ENCODE peak calls at places on chromosomes 4 and X, in nine cellular contexts. One of them, this sample, is unnamed.

GRCh38 chr4:13371050-13371449 is 113.1 kb downstream of the RAB28 start:
- DNase-seq in neural crest cell: no peak
- DNase-seq in lower leg skin: no peak
- DNase-seq in fibroblast of mammary gland: no peak
- DNase-seq in nephron progenitor cell: no peak
- DNase-seq in activated T-helper 1 cell treated with Interleukin-2 at 50 U/mL for 16 hours: no peak
- DNase-seq in activated naive CD4-positive, alpha-beta T cell treated with anti-CD3 and anti-CD28 coated beads for 36 hours: no peak
- DNase-seq in GM03348: no peak
- DNase-seq in NT2/D1: no peak
- DNase-seq in this sample: no peak

GRCh38 chrX:132413459-132413858 is 75.4 kb downstream of the MBNL3 start:
- DNase-seq in activated T-helper 1 cell treated with Interleukin-2 at 50 U/mL for 16 hours: no peak
- DNase-seq in activated naive CD4-positive, alpha-beta T cell treated with anti-CD3 and anti-CD28 coated beads for 36 hours: no peak
- DNase-seq in lower leg skin: no peak
- DNase-seq in GM03348: no peak
- DNase-seq in fibroblast of mammary gland: no peak
- DNase-seq in NT2/D1: no peak
- DNase-seq in nephron progenitor cell: no peak
- DNase-seq in neural crest cell: no peak
- DNase-seq in this sample: peak; percentile 12

GRCh38 chr4:7320413-7320812 is 114.3 kb downstream of the PSAPL1 start:
- DNase-seq in activated T-helper 1 cell treated with Interleukin-2 at 50 U/mL for 16 hours: no peak
- DNase-seq in neural crest cell: no peak
- DNase-seq in NT2/D1: no peak
- DNase-seq in lower leg skin: no peak
- DNase-seq in nephron progenitor cell: no peak
- DNase-seq in activated naive CD4-positive, alpha-beta T cell treated with anti-CD3 and anti-CD28 coated beads for 36 hours: no peak
- DNase-seq in GM03348: no peak
- DNase-seq in fibroblast of mammary gland: no peak
- DNase-seq in this sample: no peak

GRCh38 chrX:40663880-40664630 is 16.7 kb upstream of the CXorf38 start:
- DNase-seq in lower leg skin: no peak
- DNase-seq in activated T-helper 1 cell treated with Interleukin-2 at 50 U/mL for 16 hours: no peak
- DNase-seq in activated naive CD4-positive, alpha-beta T cell treated with anti-CD3 and anti-CD28 coated beads for 36 hours: no peak
- DNase-seq in NT2/D1: peak; percentile 43
- DNase-seq in GM03348: peak; percentile 52
- DNase-seq in fibroblast of mammary gland: peak; percentile 39
- DNase-seq in nephron progenitor cell: peak; percentile 8
- DNase-seq in neural crest cell: no peak
- DNase-seq in this sample: no peak

GRCh38 chr4:48269861-48270515 is 350 bp upstream of the TEC start:
- DNase-seq in nephron progenitor cell: peak; percentile 96
- DNase-seq in activated T-helper 1 cell treated with Interleukin-2 at 50 U/mL for 16 hours: peak; percentile 75
- DNase-seq in fibroblast of mammary gland: peak; percentile 62
- DNase-seq in neural crest cell: peak; percentile 64
- DNase-seq in NT2/D1: peak; percentile 66
- DNase-seq in GM03348: peak; percentile 95
- DNase-seq in activated naive CD4-positive, alpha-beta T cell treated with anti-CD3 and anti-CD28 coated beads for 36 hours: peak; percentile 93
- DNase-seq in lower leg skin: peak; percentile 92
- DNase-seq in this sample: peak; percentile 61

GRCh38 chr4:113212613-113213012 is 163.2 kb downstream of the ANK2 start:
- DNase-seq in nephron progenitor cell: no peak
- DNase-seq in GM03348: no peak
- DNase-seq in activated naive CD4-positive, alpha-beta T cell treated with anti-CD3 and anti-CD28 coated beads for 36 hours: no peak
- DNase-seq in lower leg skin: no peak
- DNase-seq in NT2/D1: no peak
- DNase-seq in fibroblast of mammary gland: no peak
- DNase-seq in activated T-helper 1 cell treated with Interleukin-2 at 50 U/mL for 16 hours: no peak
- DNase-seq in neural crest cell: no peak
- DNase-seq in this sample: no peak

GRCh38 chr4:57037982-57038604 is 59.4 kb downstream of the POLR2B start:
- DNase-seq in neural crest cell: peak; percentile 70
- DNase-seq in fibroblast of mammary gland: peak; percentile 48
- DNase-seq in GM03348: peak; percentile 70
- DNase-seq in NT2/D1: peak; percentile 46
- DNase-seq in activated T-helper 1 cell treated with Interleukin-2 at 50 U/mL for 16 hours: no peak
- DNase-seq in lower leg skin: peak; percentile 37
- DNase-seq in activated naive CD4-positive, alpha-beta T cell treated with anti-CD3 and anti-CD28 coated beads for 36 hours: peak; percentile 6
- DNase-seq in nephron progenitor cell: peak; percentile 81
- DNase-seq in this sample: peak; percentile 42

GRCh38 chr4:137961051-137961438 is 281.1 kb downstream of the SLC7A11 start:
- DNase-seq in activated naive CD4-positive, alpha-beta T cell treated with anti-CD3 and anti-CD28 coated beads for 36 hours: no peak
- DNase-seq in NT2/D1: no peak
- DNase-seq in nephron progenitor cell: no peak
- DNase-seq in fibroblast of mammary gland: no peak
- DNase-seq in lower leg skin: peak; percentile 55
- DNase-seq in neural crest cell: no peak
- DNase-seq in activated T-helper 1 cell treated with Interleukin-2 at 50 U/mL for 16 hours: no peak
- DNase-seq in GM03348: peak; percentile 48
- DNase-seq in this sample: no peak

GRCh38 chr4:21763865-21764264 is 184.7 kb downstream of the KCNIP4 start:
- DNase-seq in GM03348: no peak
- DNase-seq in activated naive CD4-positive, alpha-beta T cell treated with anti-CD3 and anti-CD28 coated beads for 36 hours: no peak
- DNase-seq in activated T-helper 1 cell treated with Interleukin-2 at 50 U/mL for 16 hours: no peak
- DNase-seq in nephron progenitor cell: no peak
- DNase-seq in neural crest cell: no peak
- DNase-seq in fibroblast of mammary gland: no peak
- DNase-seq in lower leg skin: no peak
- DNase-seq in NT2/D1: no peak
- DNase-seq in this sample: no peak

GRCh38 chr4:27861381-27861787 is 1000.7 kb downstream of the STIM2 start:
- DNase-seq in activated naive CD4-positive, alpha-beta T cell treated with anti-CD3 and anti-CD28 coated beads for 36 hours: no peak
- DNase-seq in GM03348: peak; percentile 50
- DNase-seq in activated T-helper 1 cell treated with Interleukin-2 at 50 U/mL for 16 hours: no peak
- DNase-seq in nephron progenitor cell: peak; percentile 31
- DNase-seq in fibroblast of mammary gland: peak; percentile 64
- DNase-seq in NT2/D1: peak; percentile 46
- DNase-seq in lower leg skin: no peak
- DNase-seq in neural crest cell: peak; percentile 12
- DNase-seq in this sample: peak; percentile 48

GRCh38 chr4:98728433-98728832 is 70.0 kb upstream of the TSPAN5 start:
- DNase-seq in NT2/D1: no peak
- DNase-seq in activated naive CD4-positive, alpha-beta T cell treated with anti-CD3 and anti-CD28 coated beads for 36 hours: peak; percentile 30
- DNase-seq in lower leg skin: no peak
- DNase-seq in neural crest cell: no peak
- DNase-seq in activated T-helper 1 cell treated with Interleukin-2 at 50 U/mL for 16 hours: no peak
- DNase-seq in nephron progenitor cell: no peak
- DNase-seq in GM03348: peak; percentile 37
- DNase-seq in fibroblast of mammary gland: peak; percentile 44
- DNase-seq in this sample: no peak

GRCh38 chrX:70234355-70234754 is at the start of gene AWAT1:
- DNase-seq in lower leg skin: no peak
- DNase-seq in GM03348: no peak
- DNase-seq in activated T-helper 1 cell treated with Interleukin-2 at 50 U/mL for 16 hours: no peak
- DNase-seq in fibroblast of mammary gland: no peak
- DNase-seq in activated naive CD4-positive, alpha-beta T cell treated with anti-CD3 and anti-CD28 coated beads for 36 hours: no peak
- DNase-seq in NT2/D1: no peak
- DNase-seq in neural crest cell: no peak
- DNase-seq in nephron progenitor cell: no peak
- DNase-seq in this sample: no peak

GRCh38 chrX:68936608-68937007 is 107.8 kb downstream of the EFNB1 start:
- DNase-seq in activated naive CD4-positive, alpha-beta T cell treated with anti-CD3 and anti-CD28 coated beads for 36 hours: no peak
- DNase-seq in nephron progenitor cell: no peak
- DNase-seq in NT2/D1: no peak
- DNase-seq in neural crest cell: no peak
- DNase-seq in activated T-helper 1 cell treated with Interleukin-2 at 50 U/mL for 16 hours: no peak
- DNase-seq in fibroblast of mammary gland: peak; percentile 94
- DNase-seq in GM03348: peak; percentile 78
- DNase-seq in lower leg skin: peak; percentile 38
- DNase-seq in this sample: no peak

GRCh38 chr4:145480257-145480656 is 1.4 kb upstream of the SMAD1 start:
- DNase-seq in GM03348: no peak
- DNase-seq in NT2/D1: no peak
- DNase-seq in lower leg skin: no peak
- DNase-seq in activated T-helper 1 cell treated with Interleukin-2 at 50 U/mL for 16 hours: no peak
- DNase-seq in nephron progenitor cell: no peak
- DNase-seq in neural crest cell: no peak
- DNase-seq in fibroblast of mammary gland: no peak
- DNase-seq in activated naive CD4-positive, alpha-beta T cell treated with anti-CD3 and anti-CD28 coated beads for 36 hours: no peak
- DNase-seq in this sample: no peak

GRCh38 chrX:109472939-109473713 is 8.8 kb downstream of the GUCY2F start:
- DNase-seq in lower leg skin: no peak
- DNase-seq in GM03348: peak; percentile 11
- DNase-seq in nephron progenitor cell: peak; percentile 60
- DNase-seq in activated naive CD4-positive, alpha-beta T cell treated with anti-CD3 and anti-CD28 coated beads for 36 hours: peak; percentile 64
- DNase-seq in neural crest cell: peak; percentile 35
- DNase-seq in fibroblast of mammary gland: peak; percentile 64
- DNase-seq in NT2/D1: peak; percentile 83
- DNase-seq in activated T-helper 1 cell treated with Interleukin-2 at 50 U/mL for 16 hours: no peak
- DNase-seq in this sample: no peak

GRCh38 chr4:147581601-147582350 is 35.4 kb upstream of the TMEM184C start:
- DNase-seq in NT2/D1: no peak
- DNase-seq in neural crest cell: no peak
- DNase-seq in lower leg skin: no peak
- DNase-seq in fibroblast of mammary gland: peak; percentile 76
- DNase-seq in activated T-helper 1 cell treated with Interleukin-2 at 50 U/mL for 16 hours: no peak
- DNase-seq in GM03348: no peak
- DNase-seq in activated naive CD4-positive, alpha-beta T cell treated with anti-CD3 and anti-CD28 coated beads for 36 hours: no peak
- DNase-seq in nephron progenitor cell: no peak
- DNase-seq in this sample: no peak

GRCh38 chrX:82237328-82237727 is 1035.4 kb downstream of the SH3BGRL start:
- DNase-seq in neural crest cell: no peak
- DNase-seq in activated naive CD4-positive, alpha-beta T cell treated with anti-CD3 and anti-CD28 coated beads for 36 hours: no peak
- DNase-seq in GM03348: no peak
- DNase-seq in lower leg skin: no peak
- DNase-seq in activated T-helper 1 cell treated with Interleukin-2 at 50 U/mL for 16 hours: no peak
- DNase-seq in fibroblast of mammary gland: peak; percentile 1
- DNase-seq in nephron progenitor cell: no peak
- DNase-seq in NT2/D1: no peak
- DNase-seq in this sample: no peak

GRCh38 chr4:156638925-156639605 is 332.5 kb downstream of the PDGFC start:
- DNase-seq in activated T-helper 1 cell treated with Interleukin-2 at 50 U/mL for 16 hours: no peak
- DNase-seq in NT2/D1: no peak
- DNase-seq in neural crest cell: no peak
- DNase-seq in fibroblast of mammary gland: peak; percentile 52
- DNase-seq in GM03348: peak; percentile 41
- DNase-seq in activated naive CD4-positive, alpha-beta T cell treated with anti-CD3 and anti-CD28 coated beads for 36 hours: no peak
- DNase-seq in lower leg skin: no peak
- DNase-seq in nephron progenitor cell: no peak
- DNase-seq in this sample: no peak

GRCh38 chr4:54363037-54363436 is 133.9 kb downstream of the PDGFRA start:
- DNase-seq in nephron progenitor cell: no peak
- DNase-seq in NT2/D1: no peak
- DNase-seq in activated T-helper 1 cell treated with Interleukin-2 at 50 U/mL for 16 hours: no peak
- DNase-seq in GM03348: no peak
- DNase-seq in activated naive CD4-positive, alpha-beta T cell treated with anti-CD3 and anti-CD28 coated beads for 36 hours: no peak
- DNase-seq in neural crest cell: no peak
- DNase-seq in fibroblast of mammary gland: no peak
- DNase-seq in lower leg skin: no peak
- DNase-seq in this sample: no peak

GRCh38 chrX:9708923-9709553 is 56.6 kb downstream of the GPR143 start:
- DNase-seq in activated naive CD4-positive, alpha-beta T cell treated with anti-CD3 and anti-CD28 coated beads for 36 hours: peak; percentile 78
- DNase-seq in NT2/D1: peak; percentile 60
- DNase-seq in activated T-helper 1 cell treated with Interleukin-2 at 50 U/mL for 16 hours: peak; percentile 67
- DNase-seq in neural crest cell: peak; percentile 68
- DNase-seq in lower leg skin: peak; percentile 59
- DNase-seq in GM03348: peak; percentile 82
- DNase-seq in fibroblast of mammary gland: peak; percentile 58
- DNase-seq in nephron progenitor cell: peak; percentile 82
- DNase-seq in this sample: peak; percentile 25

GRCh38 chrX:1486749-1487361 is 34.1 kb upstream of the ASMTL start:
- DNase-seq in activated naive CD4-positive, alpha-beta T cell treated with anti-CD3 and anti-CD28 coated beads for 36 hours: peak; percentile 4
- DNase-seq in nephron progenitor cell: no peak
- DNase-seq in GM03348: no peak
- DNase-seq in activated T-helper 1 cell treated with Interleukin-2 at 50 U/mL for 16 hours: no peak
- DNase-seq in neural crest cell: no peak
- DNase-seq in NT2/D1: no peak
- DNase-seq in fibroblast of mammary gland: no peak
- DNase-seq in lower leg skin: no peak
- DNase-seq in this sample: no peak

GRCh38 chrX:2928127-2928582 is 984 bp downstream of the ARSD start:
- DNase-seq in lower leg skin: peak; percentile 16
- DNase-seq in fibroblast of mammary gland: no peak
- DNase-seq in nephron progenitor cell: peak; percentile 69
- DNase-seq in GM03348: peak; percentile 29
- DNase-seq in neural crest cell: peak; percentile 63
- DNase-seq in activated naive CD4-positive, alpha-beta T cell treated with anti-CD3 and anti-CD28 coated beads for 36 hours: no peak
- DNase-seq in activated T-helper 1 cell treated with Interleukin-2 at 50 U/mL for 16 hours: no peak
- DNase-seq in NT2/D1: peak; percentile 74
- DNase-seq in this sample: no peak

GRCh38 chr4:65669008-65669971 is 999 bp downstream of the EPHA5 start:
- DNase-seq in GM03348: peak; percentile 3
- DNase-seq in neural crest cell: peak; percentile 7
- DNase-seq in lower leg skin: no peak
- DNase-seq in activated naive CD4-positive, alpha-beta T cell treated with anti-CD3 and anti-CD28 coated beads for 36 hours: no peak
- DNase-seq in NT2/D1: no peak
- DNase-seq in activated T-helper 1 cell treated with Interleukin-2 at 50 U/mL for 16 hours: no peak
- DNase-seq in nephron progenitor cell: peak; percentile 54
- DNase-seq in fibroblast of mammary gland: peak; percentile 11
- DNase-seq in this sample: no peak

GRCh38 chrX:50111762-50112161 is 89.0 kb downstream of the AKAP4 start:
- DNase-seq in GM03348: no peak
- DNase-seq in activated naive CD4-positive, alpha-beta T cell treated with anti-CD3 and anti-CD28 coated beads for 36 hours: no peak
- DNase-seq in activated T-helper 1 cell treated with Interleukin-2 at 50 U/mL for 16 hours: no peak
- DNase-seq in fibroblast of mammary gland: no peak
- DNase-seq in nephron progenitor cell: no peak
- DNase-seq in neural crest cell: no peak
- DNase-seq in lower leg skin: no peak
- DNase-seq in NT2/D1: no peak
- DNase-seq in this sample: no peak

GRCh38 chr4:165328708-165329107 is 1.2 kb downstream of the MSMO1 start:
- DNase-seq in GM03348: no peak
- DNase-seq in neural crest cell: no peak
- DNase-seq in activated naive CD4-positive, alpha-beta T cell treated with anti-CD3 and anti-CD28 coated beads for 36 hours: no peak
- DNase-seq in lower leg skin: no peak
- DNase-seq in fibroblast of mammary gland: peak; percentile 30
- DNase-seq in nephron progenitor cell: no peak
- DNase-seq in NT2/D1: no peak
- DNase-seq in activated T-helper 1 cell treated with Interleukin-2 at 50 U/mL for 16 hours: no peak
- DNase-seq in this sample: no peak

GRCh38 chr4:168514249-168514852 is 17.5 kb downstream of the PALLD start:
- DNase-seq in lower leg skin: no peak
- DNase-seq in activated T-helper 1 cell treated with Interleukin-2 at 50 U/mL for 16 hours: no peak
- DNase-seq in activated naive CD4-positive, alpha-beta T cell treated with anti-CD3 and anti-CD28 coated beads for 36 hours: no peak
- DNase-seq in nephron progenitor cell: no peak
- DNase-seq in fibroblast of mammary gland: peak; percentile 64
- DNase-seq in NT2/D1: no peak
- DNase-seq in GM03348: peak; percentile 32
- DNase-seq in neural crest cell: no peak
- DNase-seq in this sample: no peak

GRCh38 chrX:123713841-123714240 is 19.0 kb downstream of the THOC2 start:
- DNase-seq in neural crest cell: no peak
- DNase-seq in fibroblast of mammary gland: no peak
- DNase-seq in GM03348: no peak
- DNase-seq in nephron progenitor cell: no peak
- DNase-seq in activated naive CD4-positive, alpha-beta T cell treated with anti-CD3 and anti-CD28 coated beads for 36 hours: no peak
- DNase-seq in lower leg skin: no peak
- DNase-seq in NT2/D1: no peak
- DNase-seq in activated T-helper 1 cell treated with Interleukin-2 at 50 U/mL for 16 hours: no peak
- DNase-seq in this sample: no peak

GRCh38 chrX:13432376-13432775 is 112.5 kb upstream of the ATXN3L start:
- DNase-seq in fibroblast of mammary gland: peak; percentile 98
- DNase-seq in lower leg skin: peak; percentile 69
- DNase-seq in neural crest cell: no peak
- DNase-seq in GM03348: peak; percentile 59
- DNase-seq in nephron progenitor cell: no peak
- DNase-seq in activated T-helper 1 cell treated with Interleukin-2 at 50 U/mL for 16 hours: no peak
- DNase-seq in activated naive CD4-positive, alpha-beta T cell treated with anti-CD3 and anti-CD28 coated beads for 36 hours: no peak
- DNase-seq in NT2/D1: no peak
- DNase-seq in this sample: no peak

GRCh38 chr4:151921811-151922210 is 161.0 kb upstream of the GATB start:
- DNase-seq in GM03348: peak; percentile 46
- DNase-seq in lower leg skin: no peak
- DNase-seq in activated naive CD4-positive, alpha-beta T cell treated with anti-CD3 and anti-CD28 coated beads for 36 hours: no peak
- DNase-seq in neural crest cell: no peak
- DNase-seq in activated T-helper 1 cell treated with Interleukin-2 at 50 U/mL for 16 hours: no peak
- DNase-seq in NT2/D1: no peak
- DNase-seq in nephron progenitor cell: no peak
- DNase-seq in fibroblast of mammary gland: peak; percentile 75
- DNase-seq in this sample: no peak